ENCODE peak calls at places on chromosomes 4 and X, in nine cellular contexts. H is body of pancreas, A is MCF 10A, L is progenitor cell of endocrine pancreas, Y is type B pancreatic cell, E is testis, G is fibroblast of pulmonary artery, U is NB4, V is HFF-Myc. Z is an unnamed sample.

GRCh38 chr4:63578383-63578782 is 830.9 kb downstream of the TECRL start:
- DNase-seq in H (no peak), A (no peak), L (no peak), Y (no peak), E (no peak), G (no peak), U (no peak), V (no peak), Z (no peak)

GRCh38 chr4:112550728-112551127 is 34.7 kb upstream of the NEUROG2 start:
- DNase-seq in H (no peak), A (peak; percentile 5), L (no peak), Y (no peak), E (no peak), G (peak; percentile 33), U (no peak), V (no peak), Z (no peak)

GRCh38 chr4:70992354-70992753 is 1.1 kb upstream of the DCK start:
- DNase-seq in H (peak; percentile 42), A (peak; percentile 42), L (no peak), Y (no peak), E (no peak), G (no peak), U (peak; percentile 33), V (no peak), Z (no peak)

GRCh38 chr4:113684534-113685091 is 76.9 kb downstream of the CAMK2D start:
- DNase-seq in H (peak; percentile 34), A (peak; percentile 30), L (no peak), Y (no peak), E (peak; percentile 63), G (peak; percentile 52), U (peak; percentile 2), V (no peak), Z (no peak)

GRCh38 chrX:8987672-8988250 is 46.2 kb downstream of the FAM9B start:
- DNase-seq in H (no peak), A (no peak), L (no peak), Y (no peak), E (no peak), G (no peak), U (no peak), V (no peak), Z (no peak)

GRCh38 chr4:170202721-170203120 is 113.0 kb upstream of the AADAT start:
- DNase-seq in H (no peak), A (no peak), L (no peak), Y (no peak), E (no peak), G (no peak), U (peak; percentile 67), V (no peak), Z (no peak)

GRCh38 chr4:15339732-15340131 is 88.1 kb upstream of the C1QTNF7 start:
- DNase-seq in H (no peak), A (no peak), L (no peak), Y (no peak), E (no peak), G (peak; percentile 49), U (no peak), V (no peak), Z (no peak)

GRCh38 chrX:41086627-41086932 is 1.3 kb downstream of the USP9X start:
- DNase-seq in H (no peak), A (peak; percentile 62), L (no peak), Y (no peak), E (no peak), G (no peak), U (peak; percentile 64), V (no peak), Z (no peak)

GRCh38 chrX:154734101-154734781 is 16.6 kb downstream of the GAB3 start:
- DNase-seq in H (no peak), A (peak; percentile 89), L (no peak), Y (no peak), E (peak; percentile 70), G (peak; percentile 84), U (peak; percentile 89), V (no peak), Z (no peak)

GRCh38 chr4:109994415-109994827 is 81.7 kb downstream of the EGF start:
- DNase-seq in H (no peak), A (no peak), L (no peak), Y (no peak), E (no peak), G (no peak), U (no peak), V (no peak), Z (no peak)

GRCh38 chr4:109999513-109999912 is 86.8 kb downstream of the EGF start:
- DNase-seq in H (no peak), A (no peak), L (no peak), Y (no peak), E (no peak), G (no peak), U (no peak), V (no peak), Z (no peak)

GRCh38 chr4:110003401-110004187 is 90.9 kb downstream of the EGF start:
- DNase-seq in H (no peak), A (no peak), L (no peak), Y (no peak), E (no peak), G (no peak), U (no peak), V (no peak), Z (no peak)

GRCh38 chr4:109996531-109996930 is 83.8 kb downstream of the EGF start:
- DNase-seq in H (no peak), A (no peak), L (no peak), Y (no peak), E (no peak), G (no peak), U (no peak), V (no peak), Z (no peak)

DNA sequence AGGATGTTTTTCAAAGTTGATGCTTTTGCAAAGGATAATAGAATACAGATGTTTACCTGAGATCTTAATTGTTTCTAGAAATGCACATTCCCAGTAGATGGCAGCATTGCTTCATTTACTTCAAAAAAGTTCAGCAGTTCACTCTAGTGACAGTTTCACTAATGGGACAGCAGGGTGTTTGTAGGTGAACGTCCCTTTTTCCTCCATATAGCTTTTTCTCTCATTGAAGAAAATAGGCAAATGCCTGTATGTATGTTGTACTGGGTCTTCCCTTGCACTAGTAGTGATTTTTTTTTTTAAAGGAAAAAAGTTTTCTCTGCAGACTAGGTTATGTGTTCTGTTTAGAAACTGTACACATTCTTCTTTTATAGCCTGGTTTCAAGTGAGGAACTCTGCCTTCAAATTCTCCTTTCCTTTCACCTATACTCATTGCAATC is 86.2 kb downstream of the EGF start:
- DNase-seq in H (no peak), A (peak; percentile 75), L (no peak), Y (no peak), E (no peak), G (peak; percentile 76), U (peak; percentile 67), V (peak; percentile 66), Z (peak; percentile 30)
- TF ChIP-seq CTCF in H (peak; percentile 64), A (peak; percentile 74), L (peak; percentile 85), Y (peak; percentile 90), E (peak; percentile 52), G (peak; percentile 66), U (peak; percentile 38), V (peak; percentile 45), Z (no peak)

GRCh38 chr4:136709897-136710296 is 822.4 kb downstream of the PCDH18 start:
- DNase-seq in H (no peak), A (no peak), L (no peak), Y (no peak), E (no peak), G (no peak), U (no peak), V (no peak), Z (no peak)

GRCh38 chr4:136713140-136713539 is 819.2 kb downstream of the PCDH18 start:
- DNase-seq in H (no peak), A (peak; percentile 41), L (no peak), Y (no peak), E (no peak), G (peak; percentile 29), U (no peak), V (no peak), Z (no peak)
- TF ChIP-seq CTCF in H (no peak), A (no peak), L (no peak), Y (no peak), E (no peak), G (no peak), U (no peak), V (no peak), Z (no peak)

GRCh38 chrX:67524428-67524827 is 19.4 kb upstream of the AR start:
- DNase-seq in H (no peak), A (no peak), L (no peak), Y (no peak), E (no peak), G (no peak), U (no peak), V (no peak), Z (no peak)
- TF ChIP-seq CTCF in H (no peak), A (no peak), L (no peak), Y (no peak), E (no peak), G (no peak), U (no peak), V (no peak), Z (no peak)

GRCh38 chr4:11428701-11429571 is at the start of gene HS3ST1:
- DNase-seq in H (peak; percentile 59), A (peak; percentile 88), L (peak; percentile 70), Y (peak; percentile 84), E (peak; percentile 81), G (peak; percentile 83), U (peak; percentile 7), V (no peak), Z (peak; percentile 95)
- TF ChIP-seq CTCF in H (peak; percentile 53), A (peak; percentile 81), L (peak; percentile 77), Y (peak; percentile 80), E (peak; percentile 43), G (peak; percentile 56), U (no peak), V (peak; percentile 19), Z (peak; percentile 66)

DNA sequence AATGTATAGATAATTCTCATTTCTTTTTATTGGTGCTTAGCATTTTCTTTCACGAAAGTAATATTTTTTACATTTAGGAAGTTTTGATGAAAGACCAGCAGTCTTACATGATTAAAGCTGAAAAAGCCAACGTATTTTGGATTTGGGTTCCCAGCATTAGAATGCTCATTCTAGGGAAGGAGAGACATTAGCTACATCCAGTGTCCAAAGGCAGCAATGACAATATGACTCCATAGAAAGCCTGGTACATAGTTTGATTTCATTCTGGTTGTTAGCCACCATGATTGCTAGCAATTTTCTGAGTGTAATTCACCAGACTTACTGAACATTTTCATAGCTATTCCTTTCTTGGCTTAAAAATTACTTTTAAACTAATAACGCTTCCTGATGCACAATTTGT is 1397.5 kb downstream of the PCDH7 start:
- DNase-seq in H (no peak), A (no peak), L (no peak), Y (no peak), E (no peak), G (no peak), U (no peak), V (no peak), Z (no peak)
- TF ChIP-seq CTCF in H (no peak), A (no peak), L (no peak), Y (peak; percentile 36), E (no peak), G (no peak), U (no peak), V (no peak), Z (no peak)

Z was measured in Calu3.